ENCODE peak calls at places on chromosomes 5 and 9, in five cellular contexts. I is GM23338, K is kidney, Z is A549, V is heart left ventricle. F is an unnamed sample. For H3K4me1, the result is how much of the 10 kb centered on the place peaks cover.

GRCh38 chr9:88464851-88465250 is 70.1 kb upstream of the NXNL2 start:
- DNase-seq in I (no peak), K (no peak), Z (no peak), V (no peak), F (peak)

GRCh38 chr9:34644766-34645314 is 1.6 kb upstream of the GALT start:
- DNase-seq in I (peak), K (no peak), Z (no peak), V (no peak), F (no peak)

GRCh38 chr5:169874626-169875025 is 105.7 kb downstream of the INSYN2B start:
- DNase-seq in I (peak), K (no peak), Z (no peak), V (no peak), F (no peak)

GRCh38 chr9:19208653-19209052 is 21.8 kb upstream of the DENND4C start:
- DNase-seq in I (no peak), K (no peak), Z (no peak), V (no peak), F (peak)

GRCh38 chr5:68362331-68362730 is 146.8 kb downstream of the PIK3R1 start:
- DNase-seq in I (no peak), K (no peak), Z (no peak), V (no peak), F (no peak)

GRCh38 chr5:85549836-85550599 is 1067.7 kb upstream of the COX7C start:
- DNase-seq in I (no peak), K (peak), Z (no peak), V (peak), F (no peak)

GRCh38 chr5:65577141-65577540 is 14.0 kb downstream of the PPWD1 start:
- DNase-seq in I (no peak), K (no peak), Z (no peak), V (no peak), F (no peak)

GRCh38 chr9:11011696-11012095 is 398.9 kb upstream of the PTPRD start:
- DNase-seq in I (no peak), K (peak), Z (no peak), V (no peak), F (no peak)

GRCh38 chr9:16265671-16266070 is 604.8 kb downstream of the BNC2 start:
- DNase-seq in I (no peak), K (no peak), Z (no peak), V (no peak), F (no peak)

GRCh38 chr5:131392461-131393095 is 128.7 kb downstream of the CDC42SE2 start:
- DNase-seq in I (no peak), K (no peak), Z (no peak), V (no peak), F (no peak)

GRCh38 chr5:113524927-113525326 is 11.4 kb downstream of the YTHDC2 start:
- DNase-seq in I (no peak), K (no peak), Z (no peak), V (no peak), F (no peak)

GRCh38 chr5:66113160-66113559 is 30.9 kb upstream of the SREK1 start:
- DNase-seq in I (no peak), K (no peak), Z (peak), V (no peak), F (peak)

GRCh38 chr9:38039090-38039906 is 29.7 kb downstream of the SHB start:
- DNase-seq in I (no peak), K (peak), Z (peak), V (peak), F (no peak)

GRCh38 chr9:89410709-89411111 is 87.2 kb downstream of the SEMA4D start:
- DNase-seq in I (peak), K (no peak), Z (no peak), V (no peak), F (no peak)

GRCh38 chr5:137592317-137592716 is 93.2 kb upstream of the SPOCK1 start:
- DNase-seq in I (no peak), K (no peak), Z (no peak), V (no peak), F (no peak)

GRCh38 chr5:135887881-135888614 is 7.6 kb downstream of the IL9 start:
- DNase-seq in I (peak), K (no peak), Z (peak), V (no peak), F (no peak)

GRCh38 chr5:111635151-111635945 is 121.6 kb downstream of the NREP start:
- DNase-seq in I (no peak), K (no peak), Z (no peak), V (no peak), F (no peak)

GRCh38 chr9:36298566-36298965 is 40.3 kb upstream of the GNE start:
- DNase-seq in I (no peak), K (no peak), Z (no peak), V (no peak), F (peak)

DNA sequence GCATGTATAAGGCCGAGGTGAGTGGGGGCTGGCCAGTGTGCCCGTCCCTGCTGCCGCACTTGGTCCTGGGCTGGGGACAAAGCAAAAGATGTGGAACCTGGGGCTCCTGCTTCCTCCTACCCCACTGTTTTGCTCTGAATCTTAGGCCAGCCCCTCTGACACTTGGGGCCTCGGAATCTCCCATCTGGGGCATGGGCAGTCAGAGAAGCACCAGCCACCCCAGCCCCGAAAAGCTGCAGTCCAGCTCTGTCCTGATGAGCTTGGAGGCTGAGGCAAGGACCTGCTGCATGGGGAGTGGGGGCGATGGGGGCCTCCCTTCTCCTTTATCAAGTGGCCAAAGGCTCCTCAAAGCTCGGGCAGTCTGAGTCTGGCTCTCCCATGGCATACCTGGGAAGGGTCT is 31.3 kb downstream of the PTPA start:
- DNase-seq in I (no peak), K (no peak), Z (no peak), V (no peak), F (no peak)
- H3K4me1 ChIP-seq in I (half or more), K (half or more), Z (half or more), V (half or more), F (under half)

DNA sequence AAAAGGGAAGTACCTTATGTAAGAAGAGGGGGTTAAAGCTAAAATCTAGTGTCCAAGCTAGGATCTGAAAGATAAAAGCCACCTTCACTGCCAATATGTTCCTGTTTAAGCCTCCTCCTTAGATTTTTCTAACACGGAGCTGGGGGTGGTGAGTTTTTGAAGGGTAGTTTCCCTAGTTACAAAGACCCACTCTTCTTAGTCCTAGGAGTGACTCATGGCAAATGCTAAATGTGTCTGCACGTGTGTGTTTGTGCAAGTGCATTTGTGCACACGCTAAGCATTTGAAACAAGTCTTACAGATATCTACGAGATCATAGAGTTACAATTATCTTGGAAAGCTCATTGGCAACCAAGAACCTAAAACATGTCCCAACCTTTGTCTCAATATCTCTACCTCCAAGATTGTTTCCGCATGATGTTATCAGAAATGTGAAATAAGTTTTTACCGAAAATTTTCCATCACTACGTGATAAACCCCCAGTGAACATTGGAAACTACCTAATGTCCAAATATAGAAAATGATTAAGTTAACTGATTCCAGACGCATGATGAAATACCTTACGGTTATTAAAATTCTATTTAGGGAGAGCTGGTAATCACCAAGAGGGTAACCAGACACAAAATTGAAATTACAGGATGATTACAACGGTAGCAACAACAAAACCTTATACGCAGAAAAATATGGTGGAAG is 78.0 kb upstream of the HRH2 start:
- DNase-seq in I (no peak), K (no peak), Z (no peak), V (no peak), F (peak)
- TF ChIP-seq CTCF in I (no peak), K (no peak), Z (no peak), V (no peak), F (no peak)

GRCh38 chr5:95730730-95731570 is at the start of gene RHOBTB3:
- DNase-seq in I (peak), K (peak), Z (peak), V (peak), F (peak)
- H3K4me1 ChIP-seq in I (under half), K (under half), Z (under half), V (under half), F (under half)

GRCh38 chr9:134344068-134344820 is 18.0 kb downstream of the RXRA start:
- DNase-seq in I (peak), K (no peak), Z (no peak), V (peak), F (no peak)
- TF ChIP-seq CTCF in I (peak), K (no peak), Z (no peak), V (no peak), F (peak)